ENCODE peak calls at places on chromosomes 3 and 15, in five cellular contexts. One of them, this sample, is unnamed.

GRCh38 chr3:133525435-133525834 is 48.1 kb upstream of the CDV3 start:
- DNase-seq in GM12878: no peak
- DNase-seq in HepG2: no peak
- DNase-seq in H1: no peak
- DNase-seq in K562: no peak
- DNase-seq in this sample: no peak

GRCh38 chr3:16665282-16665741 is 60.1 kb upstream of the DAZL start:
- DNase-seq in K562: no peak
- DNase-seq in GM12878: no peak
- DNase-seq in HepG2: no peak
- DNase-seq in H1: no peak
- DNase-seq in this sample: peak

GRCh38 chr3:111282024-111282423 is 210.4 kb downstream of the NECTIN3 start:
- DNase-seq in GM12878: no peak
- DNase-seq in HepG2: no peak
- DNase-seq in H1: no peak
- DNase-seq in K562: no peak
- DNase-seq in this sample: no peak

GRCh38 chr3:182713743-182714517 is 79.4 kb upstream of the ATP11B start:
- DNase-seq in K562: no peak
- DNase-seq in HepG2: peak
- DNase-seq in H1: no peak
- DNase-seq in GM12878: peak
- DNase-seq in this sample: peak

GRCh38 chr3:4083225-4084015 is 219.7 kb upstream of the SETMAR start:
- DNase-seq in K562: no peak
- DNase-seq in HepG2: no peak
- DNase-seq in H1: no peak
- DNase-seq in GM12878: no peak
- DNase-seq in this sample: no peak

GRCh38 chr3:16488637-16489036 is 24.9 kb downstream of the RFTN1 start:
- DNase-seq in HepG2: no peak
- DNase-seq in GM12878: no peak
- DNase-seq in K562: no peak
- DNase-seq in H1: no peak
- DNase-seq in this sample: no peak

GRCh38 chr3:49177073-49177472 is 5.7 kb downstream of the KLHDC8B start:
- DNase-seq in HepG2: no peak
- DNase-seq in H1: no peak
- DNase-seq in GM12878: no peak
- DNase-seq in K562: no peak
- DNase-seq in this sample: no peak

GRCh38 chr3:131735544-131735943 is 232.8 kb upstream of the MRPL3 start:
- DNase-seq in K562: no peak
- DNase-seq in H1: no peak
- DNase-seq in GM12878: no peak
- DNase-seq in HepG2: no peak
- DNase-seq in this sample: no peak

GRCh38 chr3:56795097-56795806 is 6.5 kb downstream of the ARHGEF3 start:
- DNase-seq in H1: no peak
- DNase-seq in GM12878: no peak
- DNase-seq in HepG2: no peak
- DNase-seq in K562: no peak
- DNase-seq in this sample: no peak

GRCh38 chr3:128155614-128156360 is 2.5 kb downstream of the EEFSEC start:
- DNase-seq in H1: no peak
- DNase-seq in GM12878: no peak
- DNase-seq in K562: no peak
- DNase-seq in HepG2: no peak
- DNase-seq in this sample: no peak

GRCh38 chr3:19213608-19214220 is 65.4 kb downstream of the KCNH8 start:
- DNase-seq in GM12878: no peak
- DNase-seq in K562: no peak
- DNase-seq in H1: no peak
- DNase-seq in HepG2: peak
- DNase-seq in this sample: no peak

GRCh38 chr3:8324727-8325126 is 176.9 kb upstream of the LMCD1 start:
- DNase-seq in K562: no peak
- DNase-seq in HepG2: peak
- DNase-seq in GM12878: no peak
- DNase-seq in H1: no peak
- DNase-seq in this sample: peak

DNA sequence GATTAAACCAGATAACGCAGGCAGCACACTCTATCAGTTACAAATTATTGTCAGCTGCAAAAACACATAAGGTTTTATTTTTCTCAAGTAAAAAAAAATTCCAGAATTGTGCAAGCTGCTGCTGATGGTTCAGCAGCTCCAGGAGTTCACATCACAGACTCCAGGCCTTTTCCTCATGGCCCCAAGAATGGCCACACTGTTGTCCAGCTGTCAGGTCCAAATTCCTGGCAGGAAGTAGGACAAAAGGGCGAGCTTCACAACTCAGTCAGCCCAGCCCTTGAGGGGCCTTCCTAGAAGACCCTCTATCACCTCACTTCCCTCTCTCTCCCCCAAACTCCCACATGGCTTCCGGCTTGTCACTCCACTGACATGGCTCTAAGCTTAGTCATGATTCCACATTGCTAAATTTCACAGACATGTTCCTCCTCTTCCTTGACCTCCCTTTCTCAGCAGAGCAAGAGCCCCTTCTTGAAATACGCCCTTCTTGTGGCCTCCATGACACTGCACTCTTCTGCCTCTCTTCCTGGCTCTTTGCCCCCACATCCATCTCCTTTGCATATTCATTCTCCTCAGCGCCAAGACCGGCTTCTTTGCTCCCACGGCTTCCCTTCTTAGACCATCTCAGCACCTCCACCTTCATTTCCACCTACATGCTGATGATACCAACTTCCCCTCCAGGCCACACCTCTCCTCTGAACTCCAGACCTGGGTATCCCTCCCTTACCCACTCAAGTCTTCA is 27.4 kb upstream of the FAM174B start:
- DNase-seq in GM12878: no peak
- DNase-seq in H1: no peak
- DNase-seq in K562: no peak
- DNase-seq in HepG2: no peak
- DNase-seq in this sample: no peak
- TF ChIP-seq SP1 in GM12878: no peak
- TF ChIP-seq SP1 in H1: no peak
- TF ChIP-seq SP1 in K562: no peak
- TF ChIP-seq SP1 in HepG2: no peak
- TF ChIP-seq SP1 in this sample: no peak

GRCh38 chr15:89408512-89409183 is 74.0 kb upstream of the POLG start:
- DNase-seq in GM12878: no peak
- DNase-seq in K562: no peak
- DNase-seq in H1: no peak
- DNase-seq in HepG2: no peak
- DNase-seq in this sample: no peak

GRCh38 chr15:89404023-89404422 is 69.4 kb upstream of the POLG start:
- DNase-seq in GM12878: no peak
- DNase-seq in K562: no peak
- DNase-seq in HepG2: no peak
- DNase-seq in H1: no peak
- DNase-seq in this sample: no peak

GRCh38 chr15:89406218-89406716 is 71.6 kb upstream of the POLG start:
- DNase-seq in GM12878: no peak
- DNase-seq in H1: no peak
- DNase-seq in HepG2: no peak
- DNase-seq in K562: no peak
- DNase-seq in this sample: no peak

GRCh38 chr15:89409184-89409992 is 74.8 kb upstream of the POLG start:
- DNase-seq in H1: no peak
- DNase-seq in GM12878: no peak
- DNase-seq in K562: no peak
- DNase-seq in HepG2: no peak
- DNase-seq in this sample: no peak

GRCh38 chr15:89406756-89407650 is 72.4 kb upstream of the POLG start:
- DNase-seq in H1: no peak
- DNase-seq in HepG2: no peak
- DNase-seq in GM12878: no peak
- DNase-seq in K562: no peak
- DNase-seq in this sample: no peak
- TF ChIP-seq EZH2 in H1: peak
- TF ChIP-seq EZH2 in HepG2: peak
- TF ChIP-seq EZH2 in GM12878: no peak
- TF ChIP-seq EZH2 in K562: no peak
- TF ChIP-seq EZH2 in this sample: no peak

DNA sequence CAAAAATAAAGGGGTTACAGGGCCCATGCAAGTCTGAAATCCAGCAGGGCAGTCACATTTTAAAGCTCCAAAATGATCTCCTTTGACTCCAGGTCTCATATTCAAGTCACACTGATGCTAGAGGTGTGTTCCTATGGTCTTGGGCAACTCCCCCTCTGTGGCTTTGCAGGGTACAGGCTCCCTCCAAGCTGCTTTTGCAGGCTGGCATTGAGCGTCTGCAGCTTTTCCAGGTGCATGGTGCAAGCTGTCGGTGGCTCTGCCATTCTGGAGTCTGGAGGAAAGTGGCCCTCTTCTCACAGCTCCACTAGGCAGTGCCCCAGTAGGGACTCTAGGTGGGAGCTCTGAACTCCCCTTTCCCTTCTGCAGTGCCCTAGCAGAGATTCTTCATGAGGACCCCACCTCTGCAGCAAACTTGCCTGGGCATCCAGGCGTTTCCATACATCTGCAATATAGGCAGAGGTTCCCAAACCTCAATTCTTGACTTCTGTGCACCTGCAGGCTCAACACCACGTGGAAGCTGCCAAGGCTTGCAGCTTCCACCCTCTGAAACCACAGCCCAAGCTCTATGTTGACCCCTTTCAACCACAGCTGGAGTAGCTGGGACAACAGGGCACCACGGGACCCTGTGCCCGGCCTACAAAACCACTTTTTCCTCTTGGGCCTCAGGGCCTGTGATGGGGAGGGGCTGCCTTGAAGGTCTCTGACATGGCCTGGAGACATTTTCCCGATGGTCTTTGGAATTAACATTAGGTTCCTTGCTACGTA is 80.1 kb upstream of the PLSCR5 start:
- DNase-seq in GM12878: no peak
- DNase-seq in H1: no peak
- DNase-seq in K562: no peak
- DNase-seq in HepG2: no peak
- DNase-seq in this sample: no peak
- TF ChIP-seq SP1 in GM12878: no peak
- TF ChIP-seq SP1 in H1: no peak
- TF ChIP-seq SP1 in K562: no peak
- TF ChIP-seq SP1 in HepG2: no peak
- TF ChIP-seq SP1 in this sample: no peak

GRCh38 chr3:171274222-171274621 is 186.0 kb downstream of the TNIK start:
- DNase-seq in K562: no peak
- DNase-seq in GM12878: no peak
- DNase-seq in H1: no peak
- DNase-seq in HepG2: no peak
- DNase-seq in this sample: no peak
- TF ChIP-seq EZH2 in K562: no peak
- TF ChIP-seq EZH2 in GM12878: no peak
- TF ChIP-seq EZH2 in H1: no peak
- TF ChIP-seq EZH2 in HepG2: no peak
- TF ChIP-seq EZH2 in this sample: no peak

DNA sequence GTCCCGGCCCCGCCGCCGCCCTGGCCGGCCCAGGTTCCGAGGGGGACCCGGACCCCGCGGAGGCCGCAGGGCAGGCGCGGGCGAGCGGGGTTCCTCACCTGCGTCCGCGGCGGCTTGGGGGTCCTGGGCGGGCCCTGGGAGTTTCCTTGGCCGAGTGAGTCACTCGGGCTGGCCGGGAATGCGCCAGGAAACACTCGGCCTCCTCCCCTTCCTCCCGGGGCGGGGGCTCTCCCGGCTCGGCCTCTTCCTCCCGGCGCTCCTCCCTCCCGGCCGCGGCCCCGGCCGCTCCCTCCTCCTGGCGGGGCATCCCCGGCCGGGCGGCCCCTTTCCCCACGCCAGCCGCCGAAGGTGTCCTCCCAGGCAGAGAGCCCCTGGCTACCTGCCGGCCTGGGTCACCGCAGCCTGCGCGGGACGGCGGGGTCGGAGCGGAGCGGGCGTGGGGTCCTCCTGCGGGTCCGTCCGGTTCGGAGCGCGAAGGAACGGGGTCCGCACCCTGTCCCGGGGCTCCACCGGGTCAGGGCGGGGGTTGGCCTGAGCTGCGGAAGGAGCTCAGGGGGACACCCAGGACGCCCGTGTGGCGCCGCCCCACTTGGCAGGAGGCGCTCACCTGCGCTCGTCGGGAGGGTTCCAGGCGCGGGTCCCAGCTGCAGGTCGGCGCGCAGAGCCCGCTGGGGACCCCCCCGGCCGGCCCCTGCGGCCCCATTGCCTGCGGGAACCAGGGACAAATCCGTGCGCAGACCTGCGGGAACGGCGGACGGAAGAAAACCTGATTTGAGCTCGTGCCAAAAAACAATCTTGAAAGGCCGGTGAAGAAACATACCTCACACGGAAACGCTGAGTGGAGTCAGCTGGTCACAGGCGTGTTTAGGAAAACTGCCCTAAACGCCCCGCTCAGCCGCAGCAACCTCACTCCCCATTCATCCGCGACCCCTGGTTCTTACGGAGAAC is at the start of gene CYFIP1:
- DNase-seq in GM12878: no peak
- DNase-seq in H1: peak
- DNase-seq in HepG2: peak
- DNase-seq in K562: peak
- DNase-seq in this sample: peak
- TF ChIP-seq SP1 in GM12878: no peak
- TF ChIP-seq SP1 in H1: no peak
- TF ChIP-seq SP1 in HepG2: no peak
- TF ChIP-seq SP1 in K562: no peak
- TF ChIP-seq SP1 in this sample: no peak